ENCODE peak calls at places on chromosomes 12 and 14, in five cellular contexts. W is tibial nerve, Z is lower lobe of right lung, H is heart right ventricle, U is mammary epithelial cell. K is an unnamed sample.

GRCh38 chr12:3042394-3042793 is 34.8 kb upstream of the TSPAN9 start:
- DNase-seq in W (no peak), Z (no peak), H (peak; percentile 49), U (no peak), K (no peak)

GRCh38 chr12:49583361-49584094 is 15.6 kb upstream of the MCRS1 start:
- DNase-seq in W (no peak), Z (no peak), H (no peak), U (no peak), K (no peak)

GRCh38 chr14:34212574-34212973 is 249.5 kb downstream of the SPTSSA start:
- DNase-seq in W (no peak), Z (no peak), H (no peak), U (peak; percentile 77), K (no peak)

GRCh38 chr12:58342736-58343135 is 401.4 kb downstream of the ATP23 start:
- DNase-seq in W (no peak), Z (no peak), H (no peak), U (no peak), K (no peak)

GRCh38 chr12:68102731-68103130 is 56.8 kb downstream of the IFNG start:
- DNase-seq in W (no peak), Z (no peak), H (no peak), U (no peak), K (no peak)

GRCh38 chr12:1576410-1577240 is 17.8 kb downstream of the FBXL14 start:
- DNase-seq in W (no peak), Z (no peak), H (peak; percentile 21), U (no peak), K (peak; percentile 10)

GRCh38 chr14:101408077-101408831 is 153.0 kb upstream of the DIO3 start:
- DNase-seq in W (peak; percentile 21), Z (no peak), H (no peak), U (no peak), K (no peak)

GRCh38 chr14:36655963-36656768 is 5.5 kb upstream of the PAX9 start:
- DNase-seq in W (no peak), Z (no peak), H (no peak), U (no peak), K (no peak)

GRCh38 chr12:4817813-4818212 is 91.9 kb upstream of the KCNA1 start:
- DNase-seq in W (no peak), Z (no peak), H (peak; percentile 20), U (no peak), K (no peak)

GRCh38 chr12:46384451-46385301 is 12.1 kb upstream of the SLC38A2 start:
- DNase-seq in W (no peak), Z (no peak), H (no peak), U (no peak), K (no peak)

GRCh38 chr14:59187802-59188460 is 536 bp upstream of the DAAM1 start:
- DNase-seq in W (peak; percentile 24), Z (peak; percentile 52), H (peak; percentile 43), U (no peak), K (peak; percentile 66)

GRCh38 chr12:75738486-75738885 is 227.1 kb upstream of the KRR1 start:
- DNase-seq in W (no peak), Z (no peak), H (no peak), U (no peak), K (peak; percentile 40)

GRCh38 chr12:124305136-124305535 is 10.2 kb downstream of the RFLNA start:
- DNase-seq in W (no peak), Z (peak; percentile 29), H (no peak), U (no peak), K (no peak)

GRCh38 chr12:103538397-103538796 is 42.6 kb upstream of the C12orf42 start:
- DNase-seq in W (no peak), Z (no peak), H (no peak), U (peak; percentile 65), K (no peak)

GRCh38 chr12:1530592-1531159 is 63.7 kb downstream of the FBXL14 start:
- DNase-seq in W (no peak), Z (no peak), H (no peak), U (no peak), K (no peak)

GRCh38 chr14:99374964-99375363 is 103.0 kb upstream of the BCL11B start:
- DNase-seq in W (no peak), Z (no peak), H (no peak), U (no peak), K (no peak)

GRCh38 chr12:120115692-120116442 is 686 bp downstream of the RAB35 start:
- DNase-seq in W (no peak), Z (peak; percentile 62), H (no peak), U (peak; percentile 23), K (peak; percentile 46)

GRCh38 chr12:110966081-110966760 is 45.8 kb upstream of the MYL2 start:
- DNase-seq in W (no peak), Z (no peak), H (no peak), U (no peak), K (peak; percentile 95)

GRCh38 chr12:6818246-6819006 is 3.2 kb upstream of the GPR162 start:
- DNase-seq in W (no peak), Z (no peak), H (no peak), U (no peak), K (peak; percentile 35)

GRCh38 chr14:100065161-100065871 is at the start of gene EVL:
- DNase-seq in W (no peak), Z (peak; percentile 87), H (peak; percentile 26), U (no peak), K (no peak)

GRCh38 chr12:6764011-6764828 is 1.9 kb upstream of the PTMS start:
- DNase-seq in W (peak; percentile 90), Z (peak; percentile 95), H (peak; percentile 93), U (peak; percentile 95), K (peak; percentile 99)

GRCh38 chr12:12724421-12725085 is 7.4 kb downstream of the CDKN1B start:
- DNase-seq in W (no peak), Z (no peak), H (no peak), U (no peak), K (no peak)

GRCh38 chr12:112087055-112087850 is 21.3 kb downstream of the NAA25 start:
- DNase-seq in W (no peak), Z (no peak), H (no peak), U (no peak), K (no peak)
- TF ChIP-seq CTCF in W (no peak), Z (no peak), H (no peak), U (no peak), K (no peak)

DNA sequence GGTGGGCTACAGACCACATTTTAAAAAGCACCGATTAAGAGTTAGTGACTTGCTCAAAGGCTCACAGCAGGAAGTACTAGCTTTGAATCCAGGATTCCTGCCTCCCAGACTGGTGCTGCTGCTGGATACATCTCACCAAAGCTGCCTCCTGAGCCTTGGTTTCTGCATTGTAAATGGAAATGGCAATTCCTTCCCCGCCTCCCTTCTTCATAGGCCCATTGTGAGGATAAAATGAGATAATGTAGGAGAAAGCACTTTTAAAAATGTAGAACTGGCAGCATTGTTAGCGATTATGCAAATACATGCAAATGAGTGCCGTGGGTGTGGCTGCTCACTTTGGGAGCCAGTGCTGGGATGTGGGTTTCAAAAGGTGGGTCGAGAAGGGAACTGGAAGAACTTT is 15.4 kb downstream of the PDE1B start:
- DNase-seq in W (no peak), Z (no peak), H (no peak), U (no peak), K (no peak)
- H3K27me3 ChIP-seq in W (no peaks in the 10 kb centered on the region), Z (peaks cover 3% of the 10 kb centered on the region), H (peaks cover 4% of the 10 kb centered on the region), U (no peaks in the 10 kb centered on the region), K (no peaks in the 10 kb centered on the region)

GRCh38 chr14:91405724-91406435 is 11.7 kb downstream of the CCDC88C start:
- DNase-seq in W (no peak), Z (no peak), H (no peak), U (no peak), K (no peak)
- H3K4me3 ChIP-seq in W (no peak overlapping the region), Z (no peak overlapping the region), H (no peak overlapping the region), U (no peak overlapping the region), K (no peak overlapping the region)

GRCh38 chr12:71754461-71755145 is at the start of gene RAB21:
- DNase-seq in W (peak; percentile 98), Z (peak; percentile 98), H (peak; percentile 99), U (peak; percentile 97), K (peak; percentile 98)
- TF ChIP-seq CTCF in W (peak; percentile 30), Z (peak; percentile 28), H (peak; percentile 34), U (peak; percentile 30), K (peak; percentile 16)

K was measured in WERI-Rb-1.